ENCODE peak calls at places on chromosomes 5 and 9, in nine cellular contexts. P is esophagus squamous epithelium; R is A673; O is CD4-positive, alpha-beta T cell; Z is ovary; I is stomach; G is astrocyte of the spinal cord; A is neural crest cell; Y is AG04449. H is an unnamed sample.

GRCh38 chr9:100597236-100597635 is 19.4 kb downstream of the CAVIN4 start:
- DNase-seq in P (no peak), R (no peak), O (no peak), Z (no peak), I (no peak), G (no peak), A (no peak), Y (no peak), H (no peak)

GRCh38 chr9:10045598-10045997 is 567.2 kb downstream of the PTPRD start:
- DNase-seq in P (no peak), R (peak), O (no peak), Z (no peak), I (no peak), G (peak), A (no peak), Y (no peak), H (peak)

GRCh38 chr5:77251921-77252320 is 41.4 kb downstream of the PDE8B start:
- DNase-seq in P (no peak), R (no peak), O (no peak), Z (no peak), I (no peak), G (no peak), A (no peak), Y (no peak), H (no peak)

GRCh38 chr5:74762599-74762998 is 4.3 kb downstream of the GFM2 start:
- DNase-seq in P (no peak), R (no peak), O (no peak), Z (no peak), I (no peak), G (peak), A (no peak), Y (peak), H (peak)

GRCh38 chr5:157212307-157212706 is 31.7 kb downstream of the ITK start:
- DNase-seq in P (no peak), R (no peak), O (no peak), Z (no peak), I (no peak), G (no peak), A (no peak), Y (no peak), H (no peak)

GRCh38 chr5:82386576-82386975 is 108.4 kb upstream of the RPS23 start:
- DNase-seq in P (no peak), R (no peak), O (no peak), Z (no peak), I (no peak), G (no peak), A (no peak), Y (no peak), H (no peak)

GRCh38 chr5:170603578-170604565 is 100.1 kb downstream of the KCNIP1 start:
- DNase-seq in P (no peak), R (peak), O (no peak), Z (peak), I (no peak), G (peak), A (peak), Y (no peak), H (peak)

GRCh38 chr5:148858547-148858946 is 32.1 kb downstream of the ADRB2 start:
- DNase-seq in P (no peak), R (no peak), O (no peak), Z (no peak), I (no peak), G (peak), A (no peak), Y (no peak), H (no peak)

GRCh38 chr5:51468196-51468595 is 84.9 kb downstream of the ISL1 start:
- DNase-seq in P (no peak), R (peak), O (no peak), Z (no peak), I (no peak), G (no peak), A (no peak), Y (no peak), H (no peak)

GRCh38 chr5:115770466-115770865 is 46.0 kb downstream of the CDO1 start:
- DNase-seq in P (no peak), R (peak), O (no peak), Z (no peak), I (peak), G (no peak), A (no peak), Y (no peak), H (peak)
- TF ChIP-seq CTCF in P (peak), R (peak), O (no peak), Z (no peak), I (no peak), G (peak), A (peak), Y (peak), H (peak)

DNA sequence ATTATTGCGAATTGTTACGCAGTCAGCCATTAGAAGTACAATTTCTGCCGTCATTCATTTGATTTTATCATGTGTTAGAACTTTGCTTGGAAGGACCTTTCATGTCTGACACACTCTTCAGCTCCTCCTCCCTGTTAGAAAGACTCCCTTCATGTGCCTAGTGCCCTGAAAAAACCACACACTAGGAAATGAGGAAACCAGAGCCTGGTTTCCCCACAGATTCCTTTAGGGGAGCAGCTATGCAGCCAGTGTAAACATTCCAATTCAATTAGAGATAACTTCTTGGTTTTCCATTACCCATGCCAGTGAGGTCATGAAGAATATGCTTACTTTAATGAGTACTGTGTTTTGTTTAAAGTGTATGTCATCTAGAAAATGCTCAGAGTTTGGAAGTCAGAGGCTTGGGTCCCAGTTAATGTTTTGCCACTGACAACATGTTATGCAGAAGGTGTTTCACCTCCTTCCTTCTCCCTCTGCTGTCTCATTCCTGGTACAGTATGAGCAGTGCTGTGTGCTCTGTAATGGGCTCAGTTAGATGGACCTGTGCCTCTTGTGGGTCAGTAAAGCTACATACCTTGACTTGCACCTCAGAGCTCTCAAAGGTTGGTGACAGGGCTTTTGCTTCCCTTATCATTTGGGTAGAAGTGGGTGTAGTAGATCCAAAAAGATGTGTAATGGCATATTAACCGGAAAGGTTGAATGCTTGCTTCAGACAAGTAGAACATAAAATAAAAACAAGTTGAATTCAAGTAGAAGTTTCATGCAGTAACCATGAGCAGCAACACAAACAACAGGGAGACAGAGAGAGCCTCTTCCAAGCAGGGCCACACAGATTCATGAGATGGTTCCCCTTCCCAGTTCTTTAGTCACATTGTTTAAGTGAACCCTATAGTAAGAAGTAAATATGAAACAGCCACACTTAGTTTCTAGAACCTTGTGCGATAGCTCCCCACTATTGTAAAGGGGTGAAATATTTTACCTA is 52.6 kb upstream of the TNFAIP8 start:
- DNase-seq in P (no peak), R (no peak), O (no peak), Z (no peak), I (no peak), G (peak), A (no peak), Y (peak), H (peak)
- TF ChIP-seq CTCF in P (no peak), R (no peak), O (no peak), Z (no peak), I (no peak), G (peak), A (no peak), Y (no peak), H (peak)

GRCh38 chr9:128771094-128771721 is 519 bp downstream of the ZER1 start:
- DNase-seq in P (no peak), R (no peak), O (no peak), Z (no peak), I (no peak), G (no peak), A (peak), Y (no peak), H (peak)

GRCh38 chr9:128774804-128775203 is 3.1 kb upstream of the ZER1 start:
- DNase-seq in P (no peak), R (no peak), O (no peak), Z (no peak), I (no peak), G (no peak), A (no peak), Y (no peak), H (no peak)

GRCh38 chr9:128770286-128770685 is 1.4 kb downstream of the ZER1 start:
- DNase-seq in P (no peak), R (no peak), O (no peak), Z (no peak), I (no peak), G (no peak), A (no peak), Y (no peak), H (no peak)

GRCh38 chr9:128773049-128773448 is 1.3 kb upstream of the ZER1 start:
- DNase-seq in P (no peak), R (no peak), O (no peak), Z (no peak), I (no peak), G (no peak), A (no peak), Y (no peak), H (no peak)

DNA sequence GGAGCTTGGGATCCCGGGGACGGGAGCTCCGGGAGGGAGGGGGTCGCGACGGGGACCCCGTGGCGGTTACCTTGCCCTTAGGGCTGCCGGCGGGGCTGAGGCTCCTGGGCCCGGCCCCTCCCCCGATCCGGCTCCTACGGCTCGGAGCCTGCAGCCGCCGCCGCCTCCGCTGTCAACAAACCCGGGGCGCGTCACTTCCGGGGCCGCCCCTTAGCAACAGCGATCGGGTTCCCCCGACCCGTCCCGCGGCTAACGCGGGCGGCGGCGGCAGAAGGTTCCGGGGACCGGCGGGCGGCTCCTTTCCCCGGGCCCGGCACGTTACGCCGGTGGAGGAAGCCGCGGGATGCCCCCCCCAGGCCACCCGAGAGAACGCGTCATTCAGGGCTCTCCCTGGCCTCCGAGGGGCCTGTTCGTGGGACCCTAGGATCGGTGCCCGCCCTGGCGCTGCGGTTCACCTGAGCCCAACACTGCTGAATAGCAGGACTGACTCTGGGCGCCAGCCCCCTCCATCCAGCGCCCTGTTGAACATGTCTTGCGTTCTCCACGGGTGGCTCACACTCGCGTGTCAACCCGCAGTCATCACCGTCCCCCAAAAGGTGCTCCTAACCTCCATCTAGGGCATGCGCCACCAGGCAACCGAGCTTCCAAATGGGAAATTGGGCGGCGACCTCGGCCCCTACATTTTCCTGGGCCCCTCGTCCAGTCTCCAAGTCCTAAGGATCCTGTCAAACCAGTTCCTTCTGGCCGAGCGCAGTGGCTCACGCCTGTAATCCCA is at the start of gene ZER1:
- DNase-seq in P (peak), R (peak), O (peak), Z (peak), I (peak), G (peak), A (peak), Y (no peak), H (peak)
- TF ChIP-seq CTCF in P (no peak), R (no peak), O (no peak), Z (no peak), I (no peak), G (no peak), A (no peak), Y (no peak), H (no peak)

DNA sequence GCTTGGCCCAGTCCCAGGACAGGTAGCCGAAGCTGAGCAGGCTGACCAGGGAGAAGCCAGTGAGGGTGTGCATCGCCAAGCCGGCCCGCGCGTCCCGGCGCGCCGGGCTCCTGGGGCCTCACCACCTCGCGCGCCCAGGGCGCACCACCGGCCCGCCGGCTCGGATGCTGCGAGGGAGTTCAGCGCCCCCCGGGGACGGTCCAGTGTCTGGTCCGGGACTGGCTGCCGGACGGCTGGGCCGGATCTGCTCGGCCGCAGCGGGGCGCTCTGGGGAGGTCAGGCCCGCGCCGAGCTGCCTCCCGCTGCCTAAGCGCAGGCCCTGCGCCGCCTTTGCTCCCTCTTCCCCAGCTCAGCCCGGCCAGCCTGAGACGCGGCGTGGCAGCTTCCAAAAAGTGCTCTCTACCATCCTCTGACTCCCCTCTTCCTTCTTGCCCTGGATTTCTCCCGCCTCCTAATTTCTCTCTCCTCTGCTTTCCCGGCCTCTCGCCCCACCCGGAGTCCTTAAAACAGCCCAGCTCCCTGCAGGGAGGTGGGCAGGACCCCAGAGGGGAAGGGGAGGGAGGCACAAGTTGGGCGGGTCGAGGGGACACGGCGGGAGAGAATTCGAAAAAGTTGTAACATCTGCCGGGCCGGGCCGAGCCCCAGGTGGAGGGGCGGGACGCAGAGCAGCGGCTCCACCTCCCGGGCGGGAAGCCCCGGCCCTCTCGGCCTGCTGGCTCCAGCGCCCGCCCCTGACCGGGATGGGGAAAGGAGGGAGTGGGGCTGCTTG is at the start of gene ARSI:
- DNase-seq in P (no peak), R (no peak), O (no peak), Z (peak), I (no peak), G (peak), A (no peak), Y (no peak), H (peak)
- TF ChIP-seq CTCF in P (peak), R (no peak), O (no peak), Z (no peak), I (no peak), G (peak), A (peak), Y (peak), H (peak)

GRCh38 chr5:102902647-102903046 is 147.5 kb downstream of the PAM start:
- DNase-seq in P (no peak), R (no peak), O (no peak), Z (no peak), I (no peak), G (no peak), A (no peak), Y (no peak), H (no peak)

GRCh38 chr5:102905052-102905451 is 149.9 kb downstream of the PAM start:
- DNase-seq in P (no peak), R (no peak), O (no peak), Z (no peak), I (no peak), G (no peak), A (no peak), Y (no peak), H (no peak)

GRCh38 chr5:102901821-102902448 is 146.8 kb downstream of the PAM start:
- DNase-seq in P (no peak), R (no peak), O (no peak), Z (no peak), I (no peak), G (no peak), A (no peak), Y (no peak), H (peak)

GRCh38 chr5:102903074-102903871 is 148.2 kb downstream of the PAM start:
- DNase-seq in P (no peak), R (no peak), O (no peak), Z (no peak), I (no peak), G (peak), A (no peak), Y (no peak), H (no peak)
- TF ChIP-seq CTCF in P (no peak), R (no peak), O (no peak), Z (no peak), I (no peak), G (no peak), A (no peak), Y (no peak), H (no peak)

GRCh38 chr5:135833961-135834638 is 363 bp upstream of the SLC25A48 start:
- DNase-seq in P (no peak), R (no peak), O (no peak), Z (no peak), I (no peak), G (peak), A (no peak), Y (no peak), H (peak)
- TF ChIP-seq CTCF in P (peak), R (no peak), O (no peak), Z (no peak), I (no peak), G (peak), A (no peak), Y (peak), H (peak)

DNA sequence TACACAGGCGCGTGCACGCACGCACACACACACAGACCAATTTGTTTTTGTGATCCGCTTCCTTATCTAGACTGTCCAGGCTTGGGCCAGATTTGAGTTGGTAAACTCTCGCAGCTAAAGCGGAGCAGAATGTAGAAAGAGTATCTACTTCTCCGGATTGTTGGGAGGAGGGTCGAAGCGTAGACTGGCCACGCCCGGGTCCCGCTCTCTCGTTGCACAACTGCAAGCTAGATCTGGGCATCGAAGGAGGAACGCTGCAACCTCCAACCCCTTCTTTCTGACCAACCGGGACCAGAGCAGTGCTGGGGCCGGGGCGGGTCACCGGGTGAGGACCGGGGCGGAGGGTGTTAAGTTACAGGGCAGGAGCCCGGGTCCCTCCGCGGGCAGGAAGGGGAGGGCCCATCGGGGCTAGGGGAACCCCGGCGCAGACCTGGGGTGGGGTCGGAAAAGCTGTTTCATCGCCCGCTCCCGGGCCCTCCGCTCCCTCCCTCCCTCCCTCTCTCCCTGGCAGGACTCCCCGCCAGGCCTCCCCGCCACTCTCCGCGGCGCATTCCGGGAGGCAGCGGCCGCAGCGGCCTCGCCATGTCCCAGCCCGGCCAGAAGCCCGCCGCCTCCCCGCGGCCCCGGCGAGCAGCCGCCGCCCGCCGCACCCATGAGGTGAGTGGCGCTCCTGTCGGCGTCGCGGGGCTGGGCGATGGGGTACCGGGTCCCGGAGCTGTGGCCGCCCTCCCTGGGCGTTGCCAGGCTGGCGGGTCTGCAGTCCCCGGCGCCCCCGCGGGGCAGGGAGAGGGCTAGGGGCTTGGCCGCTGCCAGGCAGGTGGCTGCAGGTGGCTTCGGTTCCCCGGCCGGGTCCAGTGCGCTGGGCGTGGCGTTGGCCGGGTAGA is at the start of gene CAST:
- DNase-seq in P (peak), R (peak), O (peak), Z (peak), I (peak), G (peak), A (peak), Y (peak), H (peak)
- TF ChIP-seq CTCF in P (no peak), R (no peak), O (no peak), Z (no peak), I (no peak), G (no peak), A (no peak), Y (no peak), H (no peak)

GRCh38 chr5:23742701-23743100 is 235.3 kb downstream of the PRDM9 start:
- DNase-seq in P (no peak), R (no peak), O (no peak), Z (no peak), I (no peak), G (no peak), A (no peak), Y (no peak), H (no peak)
- TF ChIP-seq CTCF in P (no peak), R (no peak), O (no peak), Z (no peak), I (no peak), G (no peak), A (no peak), Y (no peak), H (no peak)

H was measured in fibroblast of villous mesenchyme.